ENCODE peak calls at places on chromosomes 13 and 19, in nine cellular contexts. One of them, this sample, is unnamed.

GRCh38 chr13:42986176-42986574 is 5.9 kb downstream of the EPSTI1 start:
- ATAC-seq in Right ventricle myocardium superior: no peak
- ATAC-seq in stimulated activated naive B cell treated with anti-CD40 and anti-IgM and Interleukin-4, amounts not matched to agents 10 μg/mL and 1 μg/mL and 100 μg/mL, for 72 hours: no peak
- ATAC-seq in heart right ventricle: peak
- ATAC-seq in HepG2: no peak
- ATAC-seq in stimulated activated naive CD8-positive, alpha-beta T cell treated with anti-CD3 and anti-CD28 coated beads, Interleukin-15, amount 100 ng/mL, for 72 hours: no peak
- ATAC-seq in left lobe of liver: no peak
- ATAC-seq in heart left ventricle: no peak
- ATAC-seq in left lung: no peak
- ATAC-seq in this sample: no peak

GRCh38 chr19:19410553-19411550 is 5.4 kb downstream of the GATAD2A start:
- ATAC-seq in stimulated activated naive B cell treated with anti-CD40 and anti-IgM and Interleukin-4, amounts not matched to agents 10 μg/mL and 1 μg/mL and 100 μg/mL, for 72 hours: peak
- ATAC-seq in left lung: no peak
- ATAC-seq in heart left ventricle: no peak
- ATAC-seq in heart right ventricle: no peak
- ATAC-seq in stimulated activated naive CD8-positive, alpha-beta T cell treated with anti-CD3 and anti-CD28 coated beads, Interleukin-15, amount 100 ng/mL, for 72 hours: peak
- ATAC-seq in Right ventricle myocardium superior: no peak
- ATAC-seq in left lobe of liver: no peak
- ATAC-seq in HepG2: peak
- ATAC-seq in this sample: peak

GRCh38 chr13:43444085-43444484 is 342.7 kb downstream of the ENOX1 start:
- ATAC-seq in left lobe of liver: no peak
- ATAC-seq in left lung: no peak
- ATAC-seq in heart right ventricle: no peak
- ATAC-seq in stimulated activated naive CD8-positive, alpha-beta T cell treated with anti-CD3 and anti-CD28 coated beads, Interleukin-15, amount 100 ng/mL, for 72 hours: no peak
- ATAC-seq in heart left ventricle: no peak
- ATAC-seq in Right ventricle myocardium superior: no peak
- ATAC-seq in HepG2: no peak
- ATAC-seq in stimulated activated naive B cell treated with anti-CD40 and anti-IgM and Interleukin-4, amounts not matched to agents 10 μg/mL and 1 μg/mL and 100 μg/mL, for 72 hours: no peak
- ATAC-seq in this sample: peak

GRCh38 chr19:42114412-42114811 is 17.8 kb downstream of the POU2F2 start:
- ATAC-seq in HepG2: no peak
- ATAC-seq in left lobe of liver: no peak
- ATAC-seq in heart left ventricle: no peak
- ATAC-seq in stimulated activated naive CD8-positive, alpha-beta T cell treated with anti-CD3 and anti-CD28 coated beads, Interleukin-15, amount 100 ng/mL, for 72 hours: no peak
- ATAC-seq in stimulated activated naive B cell treated with anti-CD40 and anti-IgM and Interleukin-4, amounts not matched to agents 10 μg/mL and 1 μg/mL and 100 μg/mL, for 72 hours: peak
- ATAC-seq in heart right ventricle: no peak
- ATAC-seq in Right ventricle myocardium superior: no peak
- ATAC-seq in left lung: no peak
- ATAC-seq in this sample: peak

GRCh38 chr13:98945863-98946605 is 31.8 kb downstream of the DOCK9 start:
- ATAC-seq in Right ventricle myocardium superior: no peak
- ATAC-seq in left lung: no peak
- ATAC-seq in HepG2: no peak
- ATAC-seq in stimulated activated naive CD8-positive, alpha-beta T cell treated with anti-CD3 and anti-CD28 coated beads, Interleukin-15, amount 100 ng/mL, for 72 hours: no peak
- ATAC-seq in heart right ventricle: no peak
- ATAC-seq in heart left ventricle: no peak
- ATAC-seq in stimulated activated naive B cell treated with anti-CD40 and anti-IgM and Interleukin-4, amounts not matched to agents 10 μg/mL and 1 μg/mL and 100 μg/mL, for 72 hours: no peak
- ATAC-seq in left lobe of liver: no peak
- ATAC-seq in this sample: no peak

GRCh38 chr19:40144151-40144550 is 47.1 kb upstream of the MAP3K10 start:
- ATAC-seq in left lobe of liver: no peak
- ATAC-seq in stimulated activated naive CD8-positive, alpha-beta T cell treated with anti-CD3 and anti-CD28 coated beads, Interleukin-15, amount 100 ng/mL, for 72 hours: peak
- ATAC-seq in stimulated activated naive B cell treated with anti-CD40 and anti-IgM and Interleukin-4, amounts not matched to agents 10 μg/mL and 1 μg/mL and 100 μg/mL, for 72 hours: peak
- ATAC-seq in heart right ventricle: no peak
- ATAC-seq in HepG2: no peak
- ATAC-seq in left lung: no peak
- ATAC-seq in heart left ventricle: no peak
- ATAC-seq in Right ventricle myocardium superior: no peak
- ATAC-seq in this sample: no peak

GRCh38 chr13:59332966-59333365 is 830.8 kb downstream of the DIAPH3 start:
- ATAC-seq in left lung: no peak
- ATAC-seq in stimulated activated naive B cell treated with anti-CD40 and anti-IgM and Interleukin-4, amounts not matched to agents 10 μg/mL and 1 μg/mL and 100 μg/mL, for 72 hours: no peak
- ATAC-seq in stimulated activated naive CD8-positive, alpha-beta T cell treated with anti-CD3 and anti-CD28 coated beads, Interleukin-15, amount 100 ng/mL, for 72 hours: no peak
- ATAC-seq in heart left ventricle: no peak
- ATAC-seq in left lobe of liver: no peak
- ATAC-seq in HepG2: no peak
- ATAC-seq in Right ventricle myocardium superior: no peak
- ATAC-seq in heart right ventricle: no peak
- ATAC-seq in this sample: no peak

GRCh38 chr13:87954116-87954515 is 282.9 kb downstream of the SLITRK5 start:
- ATAC-seq in heart left ventricle: no peak
- ATAC-seq in Right ventricle myocardium superior: no peak
- ATAC-seq in heart right ventricle: no peak
- ATAC-seq in stimulated activated naive B cell treated with anti-CD40 and anti-IgM and Interleukin-4, amounts not matched to agents 10 μg/mL and 1 μg/mL and 100 μg/mL, for 72 hours: no peak
- ATAC-seq in stimulated activated naive CD8-positive, alpha-beta T cell treated with anti-CD3 and anti-CD28 coated beads, Interleukin-15, amount 100 ng/mL, for 72 hours: no peak
- ATAC-seq in HepG2: no peak
- ATAC-seq in left lung: no peak
- ATAC-seq in left lobe of liver: no peak
- ATAC-seq in this sample: no peak

GRCh38 chr13:41905600-41906254 is 55.2 kb downstream of the VWA8 start:
- ATAC-seq in Right ventricle myocardium superior: no peak
- ATAC-seq in stimulated activated naive CD8-positive, alpha-beta T cell treated with anti-CD3 and anti-CD28 coated beads, Interleukin-15, amount 100 ng/mL, for 72 hours: peak
- ATAC-seq in heart right ventricle: peak
- ATAC-seq in left lung: peak
- ATAC-seq in heart left ventricle: no peak
- ATAC-seq in stimulated activated naive B cell treated with anti-CD40 and anti-IgM and Interleukin-4, amounts not matched to agents 10 μg/mL and 1 μg/mL and 100 μg/mL, for 72 hours: peak
- ATAC-seq in HepG2: peak
- ATAC-seq in left lobe of liver: peak
- ATAC-seq in this sample: peak

GRCh38 chr19:10389863-10390262 is 9.5 kb upstream of the TYK2 start:
- ATAC-seq in stimulated activated naive B cell treated with anti-CD40 and anti-IgM and Interleukin-4, amounts not matched to agents 10 μg/mL and 1 μg/mL and 100 μg/mL, for 72 hours: no peak
- ATAC-seq in heart right ventricle: peak
- ATAC-seq in left lobe of liver: peak
- ATAC-seq in heart left ventricle: no peak
- ATAC-seq in left lung: peak
- ATAC-seq in Right ventricle myocardium superior: peak
- ATAC-seq in HepG2: no peak
- ATAC-seq in stimulated activated naive CD8-positive, alpha-beta T cell treated with anti-CD3 and anti-CD28 coated beads, Interleukin-15, amount 100 ng/mL, for 72 hours: no peak
- ATAC-seq in this sample: no peak

GRCh38 chr13:45332831-45333219 is 8.2 kb downstream of the TPT1 start:
- ATAC-seq in stimulated activated naive CD8-positive, alpha-beta T cell treated with anti-CD3 and anti-CD28 coated beads, Interleukin-15, amount 100 ng/mL, for 72 hours: no peak
- ATAC-seq in heart right ventricle: no peak
- ATAC-seq in left lung: no peak
- ATAC-seq in stimulated activated naive B cell treated with anti-CD40 and anti-IgM and Interleukin-4, amounts not matched to agents 10 μg/mL and 1 μg/mL and 100 μg/mL, for 72 hours: no peak
- ATAC-seq in left lobe of liver: no peak
- ATAC-seq in heart left ventricle: no peak
- ATAC-seq in HepG2: peak
- ATAC-seq in Right ventricle myocardium superior: no peak
- ATAC-seq in this sample: no peak

GRCh38 chr13:45255253-45255987 is 54.6 kb upstream of the KCTD4 start:
- ATAC-seq in stimulated activated naive B cell treated with anti-CD40 and anti-IgM and Interleukin-4, amounts not matched to agents 10 μg/mL and 1 μg/mL and 100 μg/mL, for 72 hours: no peak
- ATAC-seq in Right ventricle myocardium superior: no peak
- ATAC-seq in stimulated activated naive CD8-positive, alpha-beta T cell treated with anti-CD3 and anti-CD28 coated beads, Interleukin-15, amount 100 ng/mL, for 72 hours: no peak
- ATAC-seq in heart left ventricle: no peak
- ATAC-seq in left lobe of liver: peak
- ATAC-seq in heart right ventricle: no peak
- ATAC-seq in left lung: no peak
- ATAC-seq in HepG2: peak
- ATAC-seq in this sample: no peak

GRCh38 chr13:98397221-98397620 is 179.7 kb downstream of the STK24 start:
- ATAC-seq in stimulated activated naive CD8-positive, alpha-beta T cell treated with anti-CD3 and anti-CD28 coated beads, Interleukin-15, amount 100 ng/mL, for 72 hours: no peak
- ATAC-seq in left lung: peak
- ATAC-seq in stimulated activated naive B cell treated with anti-CD40 and anti-IgM and Interleukin-4, amounts not matched to agents 10 μg/mL and 1 μg/mL and 100 μg/mL, for 72 hours: no peak
- ATAC-seq in left lobe of liver: peak
- ATAC-seq in Right ventricle myocardium superior: no peak
- ATAC-seq in heart right ventricle: peak
- ATAC-seq in HepG2: peak
- ATAC-seq in heart left ventricle: no peak
- ATAC-seq in this sample: no peak

GRCh38 chr19:4278926-4279529 is at the start of gene SHD:
- ATAC-seq in stimulated activated naive CD8-positive, alpha-beta T cell treated with anti-CD3 and anti-CD28 coated beads, Interleukin-15, amount 100 ng/mL, for 72 hours: no peak
- ATAC-seq in left lobe of liver: peak
- ATAC-seq in Right ventricle myocardium superior: no peak
- ATAC-seq in heart left ventricle: no peak
- ATAC-seq in heart right ventricle: no peak
- ATAC-seq in stimulated activated naive B cell treated with anti-CD40 and anti-IgM and Interleukin-4, amounts not matched to agents 10 μg/mL and 1 μg/mL and 100 μg/mL, for 72 hours: no peak
- ATAC-seq in left lung: no peak
- ATAC-seq in HepG2: peak
- ATAC-seq in this sample: no peak

GRCh38 chr13:36870050-36870692 is 49.9 kb downstream of the SMAD9 start:
- ATAC-seq in Right ventricle myocardium superior: no peak
- ATAC-seq in stimulated activated naive B cell treated with anti-CD40 and anti-IgM and Interleukin-4, amounts not matched to agents 10 μg/mL and 1 μg/mL and 100 μg/mL, for 72 hours: no peak
- ATAC-seq in stimulated activated naive CD8-positive, alpha-beta T cell treated with anti-CD3 and anti-CD28 coated beads, Interleukin-15, amount 100 ng/mL, for 72 hours: no peak
- ATAC-seq in heart right ventricle: no peak
- ATAC-seq in left lung: peak
- ATAC-seq in HepG2: peak
- ATAC-seq in left lobe of liver: no peak
- ATAC-seq in heart left ventricle: no peak
- ATAC-seq in this sample: no peak

GRCh38 chr19:51754106-51754505 is 2.4 kb upstream of the FPR1 start:
- ATAC-seq in stimulated activated naive CD8-positive, alpha-beta T cell treated with anti-CD3 and anti-CD28 coated beads, Interleukin-15, amount 100 ng/mL, for 72 hours: no peak
- ATAC-seq in stimulated activated naive B cell treated with anti-CD40 and anti-IgM and Interleukin-4, amounts not matched to agents 10 μg/mL and 1 μg/mL and 100 μg/mL, for 72 hours: no peak
- ATAC-seq in heart right ventricle: peak
- ATAC-seq in HepG2: no peak
- ATAC-seq in heart left ventricle: no peak
- ATAC-seq in left lobe of liver: no peak
- ATAC-seq in Right ventricle myocardium superior: peak
- ATAC-seq in left lung: peak
- ATAC-seq in this sample: no peak

GRCh38 chr13:28486144-28486543 is 8.8 kb downstream of the FLT1 start:
- ATAC-seq in stimulated activated naive CD8-positive, alpha-beta T cell treated with anti-CD3 and anti-CD28 coated beads, Interleukin-15, amount 100 ng/mL, for 72 hours: no peak
- ATAC-seq in Right ventricle myocardium superior: no peak
- ATAC-seq in heart left ventricle: no peak
- ATAC-seq in heart right ventricle: no peak
- ATAC-seq in HepG2: no peak
- ATAC-seq in left lobe of liver: no peak
- ATAC-seq in stimulated activated naive B cell treated with anti-CD40 and anti-IgM and Interleukin-4, amounts not matched to agents 10 μg/mL and 1 μg/mL and 100 μg/mL, for 72 hours: no peak
- ATAC-seq in left lung: no peak
- ATAC-seq in this sample: no peak

GRCh38 chr19:15507068-15508034 is 974 bp upstream of the CYP4F22 start:
- ATAC-seq in stimulated activated naive B cell treated with anti-CD40 and anti-IgM and Interleukin-4, amounts not matched to agents 10 μg/mL and 1 μg/mL and 100 μg/mL, for 72 hours: no peak
- ATAC-seq in HepG2: no peak
- ATAC-seq in Right ventricle myocardium superior: no peak
- ATAC-seq in left lobe of liver: no peak
- ATAC-seq in heart left ventricle: no peak
- ATAC-seq in left lung: no peak
- ATAC-seq in stimulated activated naive CD8-positive, alpha-beta T cell treated with anti-CD3 and anti-CD28 coated beads, Interleukin-15, amount 100 ng/mL, for 72 hours: no peak
- ATAC-seq in heart right ventricle: no peak
- ATAC-seq in this sample: no peak

GRCh38 chr19:14562660-14563589 is 8.9 kb downstream of the NDUFB7 start:
- ATAC-seq in Right ventricle myocardium superior: no peak
- ATAC-seq in HepG2: no peak
- ATAC-seq in stimulated activated naive B cell treated with anti-CD40 and anti-IgM and Interleukin-4, amounts not matched to agents 10 μg/mL and 1 μg/mL and 100 μg/mL, for 72 hours: no peak
- ATAC-seq in left lobe of liver: no peak
- ATAC-seq in stimulated activated naive CD8-positive, alpha-beta T cell treated with anti-CD3 and anti-CD28 coated beads, Interleukin-15, amount 100 ng/mL, for 72 hours: no peak
- ATAC-seq in left lung: no peak
- ATAC-seq in heart right ventricle: no peak
- ATAC-seq in heart left ventricle: no peak
- ATAC-seq in this sample: no peak

This sample was measured in stimulated activated memory B cell treated with anti-CD40 and anti-IgM and Interleukin-4, amounts not matched to agents 10 μg/mL and 1 μg/mL and 100 μg/mL, for 72 hours.